ENCODE peak calls at places on chromosomes 2 and 18, in nine cellular contexts. R, L, N, A, S, V, Z, W and O are unnamed samples.
A peak's percentile ranks its signal among the peaks of the same experiment; 100 is the strongest.

GRCh38 chr2:153105829-153106578 is 372.6 kb downstream of the RPRM start:
- DNase-seq in R (no peak), L (no peak), N (no peak), A (no peak), S (no peak), V (peak; percentile 2), Z (no peak), W (no peak), O (no peak)

GRCh38 chr18:644395-645004 is 13.0 kb upstream of the TYMS start:
- DNase-seq in R (no peak), L (no peak), N (no peak), A (no peak), S (peak; percentile 54), V (peak; percentile 35), Z (no peak), W (no peak), O (no peak)

GRCh38 chr18:8117008-8117376 is 492.2 kb upstream of the RAB12 start:
- DNase-seq in R (peak; percentile 51), L (no peak), N (no peak), A (no peak), S (no peak), V (peak; percentile 3), Z (no peak), W (no peak), O (no peak)

GRCh38 chr2:232687382-232688160 is 9.6 kb upstream of the GIGYF2 start:
- DNase-seq in R (no peak), L (no peak), N (no peak), A (no peak), S (no peak), V (no peak), Z (no peak), W (no peak), O (no peak)

GRCh38 chr2:47905454-47906260 is 641 bp downstream of the FBXO11 start:
- DNase-seq in R (peak; percentile 41), L (peak; percentile 88), N (peak; percentile 78), A (peak; percentile 76), S (peak; percentile 26), V (peak; percentile 57), Z (peak; percentile 80), W (peak; percentile 62), O (no peak)

GRCh38 chr2:24115057-24115456 is 8.1 kb downstream of the PFN4 start:
- DNase-seq in R (peak; percentile 59), L (no peak), N (no peak), A (no peak), S (no peak), V (peak; percentile 84), Z (no peak), W (no peak), O (no peak)

GRCh38 chr18:47683774-47684173 is 246.7 kb downstream of the SMAD2 start:
- DNase-seq in R (no peak), L (no peak), N (no peak), A (no peak), S (no peak), V (no peak), Z (no peak), W (no peak), O (no peak)

GRCh38 chr2:232367591-232368233 is 10.8 kb upstream of the ALPP start:
- DNase-seq in R (no peak), L (peak; percentile 55), N (no peak), A (no peak), S (no peak), V (no peak), Z (no peak), W (no peak), O (no peak)

GRCh38 chr2:19851116-19851515 is 50.7 kb downstream of the TTC32 start:
- DNase-seq in R (no peak), L (peak; percentile 15), N (no peak), A (no peak), S (peak; percentile 23), V (no peak), Z (no peak), W (no peak), O (no peak)

GRCh38 chr2:47056374-47056773 is 98.7 kb downstream of the STPG4 start:
- DNase-seq in R (peak; percentile 78), L (no peak), N (peak; percentile 67), A (no peak), S (no peak), V (peak; percentile 73), Z (no peak), W (no peak), O (no peak)

GRCh38 chr2:163812926-163813520 is 77.2 kb upstream of the FIGN start:
- DNase-seq in R (no peak), L (no peak), N (no peak), A (no peak), S (no peak), V (peak; percentile 58), Z (no peak), W (no peak), O (no peak)

GRCh38 chr2:203579131-203579643 is 44.1 kb upstream of the RAPH1 start:
- DNase-seq in R (peak; percentile 84), L (no peak), N (no peak), A (peak; percentile 51), S (peak; percentile 97), V (peak; percentile 80), Z (no peak), W (no peak), O (peak; percentile 96)

GRCh38 chr2:67240507-67240906 is 156.6 kb upstream of the ETAA1 start:
- DNase-seq in R (peak; percentile 53), L (no peak), N (no peak), A (no peak), S (peak; percentile 49), V (peak; percentile 39), Z (no peak), W (no peak), O (no peak)

GRCh38 chr2:101844055-101844635 is 146.6 kb downstream of the MAP4K4 start:
- DNase-seq in R (peak; percentile 75), L (no peak), N (no peak), A (no peak), S (peak; percentile 54), V (peak; percentile 89), Z (no peak), W (no peak), O (no peak)
- H3K4me1 ChIP-seq in R (peaks cover 18% of the 10 kb centered on the region), L (peaks cover 10% of the 10 kb centered on the region), N (no peaks in the 10 kb centered on the region), A (peaks cover 5% of the 10 kb centered on the region), S (peaks cover 25% of the 10 kb centered on the region), V (peaks cover 17% of the 10 kb centered on the region), Z (peaks cover 9% of the 10 kb centered on the region), W (peaks cover 26% of the 10 kb centered on the region), O (no peaks in the 10 kb centered on the region)

DNA sequence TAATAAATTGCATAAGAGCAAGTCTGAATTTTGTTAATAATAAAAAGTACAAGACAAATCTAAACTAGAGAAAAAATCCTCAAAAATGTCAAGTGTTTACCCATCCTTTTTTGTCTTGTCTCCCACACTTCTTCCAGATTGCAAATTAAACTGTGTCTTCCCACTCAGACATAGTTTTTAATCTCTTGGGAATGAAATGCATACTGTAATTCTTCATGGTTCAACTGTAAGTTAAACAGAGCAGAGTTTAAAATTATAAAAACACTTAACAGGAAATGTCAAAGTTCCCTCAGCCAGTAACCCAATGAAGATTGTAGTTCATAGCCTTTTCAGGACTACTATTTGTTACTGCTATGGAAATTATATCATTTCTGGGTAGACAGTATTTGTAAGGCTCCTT is 171.8 kb downstream of the UBE2E3 start:
- DNase-seq in R (no peak), L (no peak), N (no peak), A (no peak), S (no peak), V (peak; percentile 33), Z (no peak), W (no peak), O (no peak)
- H3K4me3 ChIP-seq in R (no peak overlapping the region), L (no peak overlapping the region), N (no peak overlapping the region), A (no peak overlapping the region), S (no peak overlapping the region), V (no peak overlapping the region), Z (no peak overlapping the region), W (no peak overlapping the region), O (no peak overlapping the region)

GRCh38 chr18:13451208-13451530 is 232.6 kb downstream of the LDLRAD4 start:
- DNase-seq in R (no peak), L (no peak), N (no peak), A (no peak), S (no peak), V (no peak), Z (no peak), W (no peak), O (no peak)
- H3K27ac ChIP-seq in R (no peak overlapping the region), L (no peak overlapping the region), N (no peak overlapping the region), A (no peak overlapping the region), S (no peak overlapping the region), V (no peak overlapping the region), Z (no peak overlapping the region), W (no peak overlapping the region), O (no peak overlapping the region)

DNA sequence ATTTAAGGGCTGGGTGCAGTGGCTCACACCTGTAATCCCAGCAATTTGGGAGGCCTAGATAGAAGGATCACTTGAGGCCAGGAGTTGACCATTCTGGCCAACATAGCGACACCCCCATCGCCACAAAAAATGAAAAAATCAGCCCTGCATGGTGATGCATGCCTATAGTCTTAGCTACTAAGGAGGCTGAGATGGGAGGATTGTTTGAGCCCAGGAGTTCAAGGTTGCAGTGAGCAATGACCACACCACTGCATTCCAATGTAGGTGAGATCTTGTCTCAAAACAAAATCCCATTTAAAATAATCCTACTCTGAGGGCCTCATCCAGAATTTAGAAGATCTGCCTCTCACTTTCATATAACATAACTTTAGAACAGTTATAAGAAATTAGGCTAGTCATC is 2.7 kb upstream of the SERTAD2 start:
- DNase-seq in R (no peak), L (no peak), N (no peak), A (no peak), S (no peak), V (peak; percentile 31), Z (no peak), W (no peak), O (no peak)
- H3K4me1 ChIP-seq in R (peaks cover 5% of the 10 kb centered on the region), L (peaks cover 21% of the 10 kb centered on the region), N (peaks cover 7% of the 10 kb centered on the region), A (peaks cover 27% of the 10 kb centered on the region), S (peaks cover 25% of the 10 kb centered on the region), V (peaks cover 16% of the 10 kb centered on the region), Z (peaks cover 3% of the 10 kb centered on the region), W (peaks cover 15% of the 10 kb centered on the region), O (no peaks in the 10 kb centered on the region)

DNA sequence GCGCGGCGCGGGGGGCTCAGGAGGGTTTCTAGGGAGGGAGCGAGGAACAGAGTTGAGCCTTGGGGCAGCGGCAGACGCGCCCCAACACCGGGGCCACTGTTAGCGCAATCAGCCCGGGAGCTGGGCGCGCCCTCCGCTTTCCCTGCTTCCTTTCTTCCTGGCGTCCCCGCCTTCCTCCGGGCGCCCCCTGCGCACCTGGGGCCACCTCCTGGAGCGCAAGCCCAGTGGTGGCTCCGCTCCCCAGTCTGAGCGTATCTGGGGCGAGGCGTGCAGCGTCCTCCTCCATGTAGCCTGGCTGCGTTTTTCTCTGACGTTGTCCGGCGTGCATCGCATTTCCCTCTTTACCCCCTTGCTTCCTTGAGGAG is 5.2 kb downstream of the PROC start:
- DNase-seq in R (no peak), L (no peak), N (no peak), A (no peak), S (peak; percentile 30), V (no peak), Z (no peak), W (no peak), O (peak; percentile 81)
- H3K4me3 ChIP-seq in R (peak overlapping the region; percentile 36), L (peak overlapping the region; percentile 62), N (no peak overlapping the region), A (peak overlapping the region; percentile 44), S (peak overlapping the region; percentile 67), V (peak overlapping the region; percentile 25), Z (peak overlapping the region; percentile 78), W (peak overlapping the region; percentile 32), O (no peak overlapping the region)

GRCh38 chr2:201254331-201254730 is 6.0 kb upstream of the CASP8 start:
- DNase-seq in R (peak; percentile 52), L (no peak), N (no peak), A (peak; percentile 57), S (peak; percentile 32), V (peak; percentile 76), Z (no peak), W (no peak), O (peak; percentile 35)
- H3K27ac ChIP-seq in R (no peak overlapping the region), L (no peak overlapping the region), N (no peak overlapping the region), A (peak overlapping the region; percentile 58), S (no peak overlapping the region), V (no peak overlapping the region), Z (no peak overlapping the region), W (no peak overlapping the region), O (peak overlapping the region; percentile 53)